ENCODE peak calls at places on chromosomes 5 and 9, in four cellular contexts. V is left ventricle myocardium inferior, X is psoas muscle, A is transverse colon. B is an unnamed sample.

GRCh38 chr5:100577506-100577905 is 42.3 kb downstream of the FAM174A start:
- DNase-seq in V (no peak), X (no peak), A (no peak), B (no peak)

GRCh38 chr9:133839822-133840329 is 101.7 kb upstream of the SARDH start:
- DNase-seq in V (peak), X (no peak), A (no peak), B (no peak)

GRCh38 chr5:153661897-153662296 is 171.4 kb downstream of the GRIA1 start:
- DNase-seq in V (no peak), X (no peak), A (no peak), B (no peak)

GRCh38 chr5:117657591-117657990 is 1083.0 kb upstream of the SEMA6A start:
- DNase-seq in V (no peak), X (no peak), A (no peak), B (no peak)

GRCh38 chr5:50302815-50303490 is 138.1 kb downstream of the EMB start:
- DNase-seq in V (no peak), X (no peak), A (no peak), B (peak)

GRCh38 chr5:154885438-154885837 is 27.0 kb downstream of the CNOT8 start:
- DNase-seq in V (no peak), X (no peak), A (no peak), B (no peak)

GRCh38 chr5:168364151-168364661 is 72.8 kb downstream of the WWC1 start:
- DNase-seq in V (no peak), X (no peak), A (no peak), B (peak)

GRCh38 chr5:150298701-150299451 is 3.8 kb downstream of the ARSI start:
- DNase-seq in V (no peak), X (no peak), A (no peak), B (peak)

GRCh38 chr5:82817897-82818676 is 259.1 kb downstream of the TMEM167A start:
- DNase-seq in V (no peak), X (no peak), A (no peak), B (no peak)

GRCh38 chr5:133222040-133222439 is 170.2 kb downstream of the HSPA4 start:
- DNase-seq in V (no peak), X (no peak), A (no peak), B (no peak)

GRCh38 chr9:133261103-133261752 is 13.8 kb downstream of the ABO start:
- DNase-seq in V (no peak), X (no peak), A (no peak), B (no peak)

GRCh38 chr9:114060070-114060469 is 18.0 kb downstream of the AMBP start:
- DNase-seq in V (no peak), X (no peak), A (no peak), B (no peak)

GRCh38 chr5:17147225-17148120 is 70.0 kb upstream of the BASP1 start:
- DNase-seq in V (no peak), X (no peak), A (no peak), B (no peak)

GRCh38 chr9:6894135-6894534 is 136.4 kb downstream of the KDM4C start:
- DNase-seq in V (no peak), X (no peak), A (no peak), B (no peak)

GRCh38 chr5:138632900-138633489 is 57.8 kb upstream of the HSPA9 start:
- DNase-seq in V (peak), X (peak), A (peak), B (no peak)

GRCh38 chr5:71757590-71758543 is 38.8 kb downstream of the CARTPT start:
- DNase-seq in V (peak), X (peak), A (peak), B (peak)

GRCh38 chr5:82991678-82992323 is 85.4 kb downstream of the TMEM167A start:
- DNase-seq in V (no peak), X (no peak), A (no peak), B (peak)

GRCh38 chr5:138745268-138745667 is 8.0 kb upstream of the CTNNA1 start:
- DNase-seq in V (no peak), X (no peak), A (no peak), B (no peak)

GRCh38 chr9:96031366-96031824 is 155.9 kb downstream of the ERCC6L2 start:
- DNase-seq in V (peak), X (no peak), A (no peak), B (no peak)

GRCh38 chr5:33465120-33465519 is 24.4 kb downstream of the TARS1 start:
- DNase-seq in V (no peak), X (no peak), A (no peak), B (no peak)

GRCh38 chr9:106892632-106893031 is 29.7 kb downstream of the ZNF462 start:
- DNase-seq in V (no peak), X (peak), A (peak), B (peak)

GRCh38 chr5:120415985-120416384 is 48.1 kb upstream of the PRR16 start:
- DNase-seq in V (no peak), X (no peak), A (no peak), B (no peak)

DNA sequence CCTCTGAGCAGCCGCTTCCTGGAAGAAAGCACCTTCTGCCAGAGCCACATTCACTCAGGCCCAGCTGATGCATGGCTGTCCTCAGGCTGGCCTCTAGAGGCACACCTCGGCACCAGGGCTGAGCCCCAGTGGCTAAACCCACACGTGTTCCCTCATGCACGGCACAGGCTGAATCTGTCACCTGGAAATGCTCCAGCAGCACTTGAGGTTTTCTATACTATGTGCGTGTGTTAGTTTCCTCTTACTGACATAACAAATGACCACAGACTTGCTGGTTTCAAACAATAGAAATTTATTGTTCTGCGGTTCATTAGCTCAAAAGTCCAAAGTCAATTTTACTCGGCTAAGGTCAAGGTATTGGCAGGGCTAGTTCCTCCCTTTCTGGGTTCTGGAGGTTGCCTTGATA is 141.4 kb downstream of the LRRC70 start:
- DNase-seq in V (no peak), X (no peak), A (no peak), B (peak)
- TF ChIP-seq CTCF in V (no peak), X (no peak), A (no peak), B (peak)

DNA sequence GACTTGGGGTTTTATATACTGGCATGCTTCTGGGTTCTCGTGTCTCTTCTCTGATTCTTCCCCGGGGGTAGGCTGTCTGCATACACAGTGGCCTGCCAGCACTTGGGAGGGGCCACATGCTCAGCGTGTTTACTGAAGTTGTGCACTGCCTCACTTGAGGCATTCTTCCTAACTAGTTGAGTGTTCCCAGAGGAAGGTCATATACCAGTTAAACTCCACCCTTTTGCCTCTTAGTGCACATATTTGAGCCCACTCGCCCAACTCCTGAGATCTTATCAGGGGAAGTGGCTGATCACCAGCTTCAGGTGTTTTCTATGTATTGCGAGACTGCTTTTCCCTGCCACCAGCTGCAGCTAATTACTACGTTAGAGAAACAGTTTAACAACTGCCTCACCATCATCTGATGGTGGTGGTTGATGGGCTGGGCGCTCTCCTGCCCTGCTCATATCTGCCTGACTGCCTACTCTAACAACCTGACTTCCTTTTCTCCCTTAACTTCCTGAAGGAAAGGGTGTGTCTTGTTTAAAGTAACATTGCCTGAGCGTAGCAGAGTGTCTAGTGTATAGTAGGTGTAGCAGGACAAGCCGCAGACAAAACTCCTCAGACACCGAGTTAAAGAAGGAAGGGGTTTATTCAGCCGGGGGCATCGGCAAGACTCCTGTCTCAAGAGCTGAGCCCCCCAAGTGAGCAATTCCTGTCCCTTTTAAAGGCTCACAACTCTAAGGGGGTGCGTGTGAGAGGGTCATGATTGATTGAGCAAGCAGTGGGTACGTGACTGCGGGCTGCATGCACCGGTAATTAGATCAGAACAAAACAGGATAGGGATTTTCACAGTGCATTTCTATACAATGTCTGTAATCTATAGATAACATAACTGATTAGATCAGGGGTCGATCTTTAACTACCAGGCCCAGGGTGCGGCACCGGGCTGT is 60.1 kb upstream of the CLINT1 start:
- DNase-seq in V (no peak), X (no peak), A (peak), B (no peak)
- H3K27ac ChIP-seq in V (peak), X (no peak), A (peak), B (no peak)

GRCh38 chr9:121121582-121122087 is 46.9 kb downstream of the CNTRL start:
- DNase-seq in V (peak), X (peak), A (peak), B (peak)
- TF ChIP-seq CTCF in V (peak), X (peak), A (peak), B (peak)

GRCh38 chr9:98990181-98990870 is 46.6 kb downstream of the COL15A1 start:
- DNase-seq in V (no peak), X (no peak), A (no peak), B (no peak)
- H3K27ac ChIP-seq in V (peak), X (peak), A (peak), B (no peak)

DNA sequence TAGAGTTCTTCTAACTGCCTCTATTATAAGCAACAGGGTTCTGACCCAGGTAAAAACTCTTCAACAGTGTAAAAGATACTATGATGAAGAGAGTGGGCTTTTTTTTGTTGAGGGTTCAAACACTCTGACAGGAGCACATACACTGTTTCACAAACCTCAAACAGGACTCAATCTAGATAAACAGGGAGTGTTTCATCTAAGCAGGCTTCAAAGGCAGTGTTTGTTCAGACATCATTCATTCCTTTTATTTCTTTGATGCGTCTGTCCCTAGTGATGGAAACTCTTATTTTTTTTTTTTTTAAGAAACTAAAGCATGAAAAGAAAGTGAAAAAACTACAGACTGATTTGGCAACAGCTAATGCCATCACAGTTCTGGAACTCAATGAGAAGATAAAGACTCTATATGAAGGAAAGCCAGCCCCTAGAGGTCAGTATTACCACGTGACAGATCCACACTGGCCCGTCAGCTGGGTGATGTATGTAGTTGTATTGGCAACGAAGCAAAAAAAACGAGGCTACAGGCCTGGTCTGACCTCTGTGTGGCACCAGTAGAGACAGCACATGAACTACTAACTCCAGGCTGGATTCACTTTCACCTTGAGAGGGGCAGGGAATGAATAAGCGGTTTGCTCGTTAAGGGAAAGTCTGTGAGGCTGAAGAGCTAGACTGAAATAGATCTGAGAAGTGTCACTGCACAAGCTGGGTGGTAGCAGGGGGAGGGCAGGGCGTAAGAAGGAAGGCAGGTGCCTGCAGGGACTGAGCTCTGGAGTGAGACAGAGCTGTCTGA is 172.2 kb downstream of the CCDC192 start:
- DNase-seq in V (peak), X (peak), A (peak), B (peak)
- TF ChIP-seq CTCF in V (peak), X (peak), A (no peak), B (peak)

GRCh38 chr5:14587143-14587542 is 5.6 kb downstream of the OTULINL start:
- DNase-seq in V (peak), X (peak), A (no peak), B (no peak)

GRCh38 chr5:14588758-14589543 is 7.4 kb downstream of the OTULINL start:
- DNase-seq in V (no peak), X (no peak), A (no peak), B (no peak)

GRCh38 chr5:14584848-14585247 is 3.3 kb downstream of the OTULINL start:
- DNase-seq in V (no peak), X (no peak), A (no peak), B (no peak)

GRCh38 chr5:14590949-14591348 is 9.4 kb downstream of the OTULINL start:
- DNase-seq in V (no peak), X (no peak), A (no peak), B (no peak)

GRCh38 chr5:14588145-14588544 is 6.6 kb downstream of the OTULINL start:
- DNase-seq in V (no peak), X (no peak), A (no peak), B (no peak)
- H3K27ac ChIP-seq in V (peak), X (no peak), A (peak), B (no peak)

DNA sequence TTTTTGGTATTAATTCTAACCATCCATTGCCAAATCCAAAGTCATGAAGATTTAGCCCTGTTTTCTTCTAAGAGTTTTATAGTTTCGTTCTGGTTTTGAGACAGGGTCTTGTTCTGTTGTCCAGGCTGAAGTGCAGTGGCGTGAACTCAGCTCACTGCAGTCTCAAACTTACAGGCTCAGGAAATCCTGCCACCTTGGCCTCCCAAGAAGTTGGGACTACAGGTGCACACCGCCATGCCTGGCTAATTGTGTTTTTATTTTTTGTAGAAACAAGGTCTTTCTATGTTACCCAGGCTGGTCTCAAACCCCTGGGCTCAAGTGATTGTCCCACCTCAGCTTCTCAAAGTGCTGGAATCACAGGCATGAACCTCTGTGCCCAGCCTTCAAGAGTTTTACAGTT is 21.0 kb downstream of the ACTL7A start:
- DNase-seq in V (no peak), X (no peak), A (no peak), B (no peak)
- TF ChIP-seq CTCF in V (no peak), X (no peak), A (no peak), B (no peak)

GRCh38 chr5:159021360-159022177 is 78.1 kb downstream of the EBF1 start:
- DNase-seq in V (no peak), X (no peak), A (no peak), B (no peak)
- H3K27ac ChIP-seq in V (peak), X (no peak), A (peak), B (no peak)

DNA sequence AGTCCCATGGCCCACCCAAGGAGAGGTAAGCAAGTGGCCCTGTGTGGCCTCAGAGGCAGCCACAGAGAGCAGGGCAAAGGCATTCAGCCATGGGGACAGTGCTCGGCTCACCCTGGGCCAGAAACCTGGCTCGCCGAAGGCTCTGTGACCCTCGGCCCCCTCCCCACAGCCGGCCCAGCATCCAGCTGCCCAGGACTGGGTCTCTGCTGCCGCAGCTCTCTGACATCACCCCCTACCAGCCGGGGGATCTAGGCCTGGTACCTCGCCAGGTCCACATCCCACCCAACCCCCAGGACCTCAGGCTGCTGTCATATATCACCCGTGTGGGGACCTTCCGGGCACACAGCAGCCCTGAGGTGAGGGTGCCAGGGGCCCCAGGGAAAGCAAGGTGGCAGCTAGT is 2.6 kb downstream of the PTRH1 start:
- DNase-seq in V (no peak), X (no peak), A (no peak), B (no peak)
- TF ChIP-seq CTCF in V (no peak), X (no peak), A (no peak), B (no peak)